ENCODE peak calls at places on chromosomes 1 and 21, in five cellular contexts. One of them, this sample, is unnamed.

GRCh38 chr1:2786329-2787162 is 14.9 kb downstream of the TTC34 start:
- DNase-seq in IMR-90: no peak
- DNase-seq in uterus: peak; percentile 16
- DNase-seq in heart left ventricle: no peak
- DNase-seq in body of pancreas: peak; percentile 62
- DNase-seq in this sample: peak; percentile 90

GRCh38 chr1:50232271-50232670 is 123.6 kb downstream of the ELAVL4 start:
- DNase-seq in IMR-90: no peak
- DNase-seq in uterus: no peak
- DNase-seq in heart left ventricle: no peak
- DNase-seq in body of pancreas: no peak
- DNase-seq in this sample: no peak

GRCh38 chr21:45286671-45287437 is 841 bp downstream of the POFUT2 start:
- DNase-seq in IMR-90: peak; percentile 15
- DNase-seq in uterus: no peak
- DNase-seq in heart left ventricle: peak; percentile 19
- DNase-seq in body of pancreas: no peak
- DNase-seq in this sample: peak; percentile 82

GRCh38 chr1:33234131-33234530 is 22.2 kb upstream of the ZNF362 start:
- DNase-seq in IMR-90: no peak
- DNase-seq in uterus: no peak
- DNase-seq in heart left ventricle: no peak
- DNase-seq in body of pancreas: no peak
- DNase-seq in this sample: no peak

GRCh38 chr1:173477286-173478098 is at the start of gene PRDX6:
- DNase-seq in IMR-90: peak; percentile 79
- DNase-seq in uterus: peak; percentile 87
- DNase-seq in heart left ventricle: peak; percentile 90
- DNase-seq in body of pancreas: peak; percentile 69
- DNase-seq in this sample: peak; percentile 98

GRCh38 chr21:37060296-37060695 is 12.6 kb downstream of the PIGP start:
- DNase-seq in IMR-90: peak; percentile 98
- DNase-seq in uterus: no peak
- DNase-seq in heart left ventricle: no peak
- DNase-seq in body of pancreas: peak; percentile 31
- DNase-seq in this sample: no peak

GRCh38 chr1:1181129-1181937 is 7.7 kb downstream of the TTLL10 start:
- DNase-seq in IMR-90: no peak
- DNase-seq in uterus: no peak
- DNase-seq in heart left ventricle: peak; percentile 9
- DNase-seq in body of pancreas: peak; percentile 3
- DNase-seq in this sample: no peak

GRCh38 chr1:54121482-54122130 is 31.2 kb downstream of the CDCP2 start:
- DNase-seq in IMR-90: peak; percentile 82
- DNase-seq in uterus: peak; percentile 89
- DNase-seq in heart left ventricle: peak; percentile 77
- DNase-seq in body of pancreas: peak; percentile 87
- DNase-seq in this sample: peak; percentile 89

GRCh38 chr21:16708431-16708830 is 804.4 kb upstream of the CXADR start:
- DNase-seq in IMR-90: peak; percentile 29
- DNase-seq in uterus: no peak
- DNase-seq in heart left ventricle: no peak
- DNase-seq in body of pancreas: no peak
- DNase-seq in this sample: no peak

GRCh38 chr1:174074757-174075156 is 52.6 kb upstream of the RC3H1 start:
- DNase-seq in IMR-90: peak; percentile 55
- DNase-seq in uterus: no peak
- DNase-seq in heart left ventricle: no peak
- DNase-seq in body of pancreas: no peak
- DNase-seq in this sample: no peak

GRCh38 chr1:14608308-14608707 is 9.8 kb downstream of the KAZN start:
- DNase-seq in IMR-90: no peak
- DNase-seq in uterus: no peak
- DNase-seq in heart left ventricle: no peak
- DNase-seq in body of pancreas: no peak
- DNase-seq in this sample: no peak

GRCh38 chr21:34365794-34366193 is 2.0 kb downstream of the KCNE2 start:
- DNase-seq in IMR-90: no peak
- DNase-seq in uterus: no peak
- DNase-seq in heart left ventricle: no peak
- DNase-seq in body of pancreas: no peak
- DNase-seq in this sample: no peak

GRCh38 chr1:146016891-146017290 is 4.6 kb downstream of the HJV start:
- DNase-seq in IMR-90: no peak
- DNase-seq in uterus: no peak
- DNase-seq in heart left ventricle: no peak
- DNase-seq in body of pancreas: no peak
- DNase-seq in this sample: no peak

GRCh38 chr1:232820431-232820830 is 15.2 kb downstream of the MAP10 start:
- DNase-seq in IMR-90: no peak
- DNase-seq in uterus: no peak
- DNase-seq in heart left ventricle: no peak
- DNase-seq in body of pancreas: no peak
- DNase-seq in this sample: no peak

GRCh38 chr1:150973826-150974579 is 632 bp downstream of the CERS2 start:
- DNase-seq in IMR-90: no peak
- DNase-seq in uterus: peak; percentile 45
- DNase-seq in heart left ventricle: peak; percentile 32
- DNase-seq in body of pancreas: peak; percentile 48
- DNase-seq in this sample: peak; percentile 90

GRCh38 chr1:121587777-121588176 is 403.0 kb downstream of the SRGAP2C start:
- DNase-seq in IMR-90: no peak
- DNase-seq in uterus: no peak
- DNase-seq in heart left ventricle: no peak
- DNase-seq in body of pancreas: no peak
- DNase-seq in this sample: no peak

GRCh38 chr1:175508320-175509110 is 234.9 kb downstream of the TNR start:
- DNase-seq in IMR-90: no peak
- DNase-seq in uterus: no peak
- DNase-seq in heart left ventricle: no peak
- DNase-seq in body of pancreas: no peak
- DNase-seq in this sample: no peak

GRCh38 chr1:230713915-230714764 is at the start of gene AGT:
- DNase-seq in IMR-90: peak; percentile 92
- DNase-seq in uterus: peak; percentile 64
- DNase-seq in heart left ventricle: peak; percentile 84
- DNase-seq in body of pancreas: peak; percentile 87
- DNase-seq in this sample: no peak

GRCh38 chr1:39076127-39076798 is 50.1 kb downstream of the NDUFS5 start:
- DNase-seq in IMR-90: peak; percentile 65
- DNase-seq in uterus: peak; percentile 89
- DNase-seq in heart left ventricle: peak; percentile 63
- DNase-seq in body of pancreas: peak; percentile 88
- DNase-seq in this sample: peak; percentile 76

GRCh38 chr1:244112646-244113045 is 61.6 kb downstream of the ZBTB18 start:
- DNase-seq in IMR-90: peak; percentile 57
- DNase-seq in uterus: no peak
- DNase-seq in heart left ventricle: no peak
- DNase-seq in body of pancreas: no peak
- DNase-seq in this sample: no peak

GRCh38 chr1:52706941-52707926 is 9.1 kb upstream of the COA7 start:
- DNase-seq in IMR-90: no peak
- DNase-seq in uterus: no peak
- DNase-seq in heart left ventricle: no peak
- DNase-seq in body of pancreas: no peak
- DNase-seq in this sample: no peak

GRCh38 chr1:156623946-156624813 is 5.0 kb downstream of the HAPLN2 start:
- DNase-seq in IMR-90: peak; percentile 24
- DNase-seq in uterus: peak; percentile 52
- DNase-seq in heart left ventricle: peak; percentile 49
- DNase-seq in body of pancreas: peak; percentile 53
- DNase-seq in this sample: peak; percentile 81

DNA sequence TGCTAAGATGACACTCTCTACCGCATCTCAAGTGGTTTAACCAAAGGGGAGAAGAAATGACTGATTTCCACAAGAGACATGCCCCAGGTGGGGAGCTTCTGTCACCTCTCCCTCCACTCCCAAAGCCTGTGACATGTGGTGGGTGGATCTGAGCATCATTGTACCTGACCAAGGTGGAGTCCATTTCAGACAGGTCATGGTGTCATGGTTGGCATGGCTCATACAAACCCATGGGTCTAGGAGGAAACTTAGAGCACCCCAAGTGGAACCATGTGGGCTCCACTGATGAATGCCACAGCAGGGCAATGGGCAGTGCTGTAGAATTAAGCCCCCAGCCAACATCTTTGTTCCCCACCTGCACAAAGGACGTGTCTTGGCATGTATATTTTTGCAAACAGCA is 131.5 kb upstream of the EDN2 start:
- DNase-seq in IMR-90: no peak
- DNase-seq in uterus: no peak
- DNase-seq in heart left ventricle: no peak
- DNase-seq in body of pancreas: no peak
- DNase-seq in this sample: no peak
- H3K27ac ChIP-seq in IMR-90: no peak overlapping the region
- H3K27ac ChIP-seq in uterus: no peak overlapping the region
- H3K27ac ChIP-seq in heart left ventricle: no peak overlapping the region
- H3K27ac ChIP-seq in body of pancreas: no peak overlapping the region
- H3K27ac ChIP-seq in this sample: no peak overlapping the region

GRCh38 chr1:23980006-23980724 is at the start of gene SRSF10:
- DNase-seq in IMR-90: peak; percentile 99
- DNase-seq in uterus: peak; percentile 98
- DNase-seq in heart left ventricle: peak; percentile 99
- DNase-seq in body of pancreas: peak; percentile 98
- DNase-seq in this sample: peak; percentile 99
- TF ChIP-seq POLR2A in IMR-90: peak; percentile 98
- TF ChIP-seq POLR2A in uterus: peak; percentile 97
- TF ChIP-seq POLR2A in heart left ventricle: peak; percentile 97
- TF ChIP-seq POLR2A in body of pancreas: peak; percentile 96
- TF ChIP-seq POLR2A in this sample: peak; percentile 98

GRCh38 chr1:245867724-245868123 is 639.4 kb downstream of the SMYD3 start:
- DNase-seq in IMR-90: no peak
- DNase-seq in uterus: no peak
- DNase-seq in heart left ventricle: no peak
- DNase-seq in body of pancreas: no peak
- DNase-seq in this sample: no peak

GRCh38 chr1:245864872-245865271 is 642.2 kb downstream of the SMYD3 start:
- DNase-seq in IMR-90: no peak
- DNase-seq in uterus: no peak
- DNase-seq in heart left ventricle: no peak
- DNase-seq in body of pancreas: no peak
- DNase-seq in this sample: no peak

GRCh38 chr1:245862812-245863540 is 644.1 kb downstream of the SMYD3 start:
- DNase-seq in IMR-90: no peak
- DNase-seq in uterus: no peak
- DNase-seq in heart left ventricle: no peak
- DNase-seq in body of pancreas: no peak
- DNase-seq in this sample: no peak

GRCh38 chr1:245860681-245861552 is 646.2 kb downstream of the SMYD3 start:
- DNase-seq in IMR-90: peak; percentile 71
- DNase-seq in uterus: no peak
- DNase-seq in heart left ventricle: no peak
- DNase-seq in body of pancreas: no peak
- DNase-seq in this sample: no peak

GRCh38 chr1:245863566-245864184 is 643.4 kb downstream of the SMYD3 start:
- DNase-seq in IMR-90: peak; percentile 60
- DNase-seq in uterus: no peak
- DNase-seq in heart left ventricle: no peak
- DNase-seq in body of pancreas: no peak
- DNase-seq in this sample: no peak
- H3K27ac ChIP-seq in IMR-90: no peak overlapping the region
- H3K27ac ChIP-seq in uterus: no peak overlapping the region
- H3K27ac ChIP-seq in heart left ventricle: no peak overlapping the region
- H3K27ac ChIP-seq in body of pancreas: no peak overlapping the region
- H3K27ac ChIP-seq in this sample: no peak overlapping the region

GRCh38 chr21:43864313-43864805 is 664 bp upstream of the AGPAT3 start:
- DNase-seq in IMR-90: peak; percentile 16
- DNase-seq in uterus: no peak
- DNase-seq in heart left ventricle: peak; percentile 47
- DNase-seq in body of pancreas: peak; percentile 88
- DNase-seq in this sample: peak; percentile 87
- TF ChIP-seq POLR2A in IMR-90: no peak
- TF ChIP-seq POLR2A in uterus: no peak
- TF ChIP-seq POLR2A in heart left ventricle: peak; percentile 50
- TF ChIP-seq POLR2A in body of pancreas: peak; percentile 68
- TF ChIP-seq POLR2A in this sample: no peak

GRCh38 chr1:86821956-86822355 is 92.0 kb downstream of the SELENOF start:
- DNase-seq in IMR-90: no peak
- DNase-seq in uterus: no peak
- DNase-seq in heart left ventricle: no peak
- DNase-seq in body of pancreas: no peak
- DNase-seq in this sample: no peak
- H3K27ac ChIP-seq in IMR-90: no peak overlapping the region
- H3K27ac ChIP-seq in uterus: no peak overlapping the region
- H3K27ac ChIP-seq in heart left ventricle: no peak overlapping the region
- H3K27ac ChIP-seq in body of pancreas: no peak overlapping the region
- H3K27ac ChIP-seq in this sample: no peak overlapping the region

GRCh38 chr21:44012474-44013379 is 618 bp downstream of the TRAPPC10 start:
- DNase-seq in IMR-90: peak; percentile 13
- DNase-seq in uterus: peak; percentile 59
- DNase-seq in heart left ventricle: peak; percentile 64
- DNase-seq in body of pancreas: peak; percentile 56
- DNase-seq in this sample: peak; percentile 95
- TF ChIP-seq POLR2A in IMR-90: no peak
- TF ChIP-seq POLR2A in uterus: no peak
- TF ChIP-seq POLR2A in heart left ventricle: no peak
- TF ChIP-seq POLR2A in body of pancreas: no peak
- TF ChIP-seq POLR2A in this sample: no peak

GRCh38 chr1:182086620-182087019 is 25.1 kb upstream of the ZNF648 start:
- DNase-seq in IMR-90: no peak
- DNase-seq in uterus: no peak
- DNase-seq in heart left ventricle: no peak
- DNase-seq in body of pancreas: no peak
- DNase-seq in this sample: no peak

GRCh38 chr1:182087304-182087703 is 25.8 kb upstream of the ZNF648 start:
- DNase-seq in IMR-90: no peak
- DNase-seq in uterus: no peak
- DNase-seq in heart left ventricle: no peak
- DNase-seq in body of pancreas: no peak
- DNase-seq in this sample: no peak

GRCh38 chr1:182086136-182086535 is 24.6 kb upstream of the ZNF648 start:
- DNase-seq in IMR-90: no peak
- DNase-seq in uterus: no peak
- DNase-seq in heart left ventricle: no peak
- DNase-seq in body of pancreas: no peak
- DNase-seq in this sample: no peak

GRCh38 chr1:182084487-182085316 is 23.2 kb upstream of the ZNF648 start:
- DNase-seq in IMR-90: peak; percentile 50
- DNase-seq in uterus: peak; percentile 91
- DNase-seq in heart left ventricle: peak; percentile 81
- DNase-seq in body of pancreas: peak; percentile 94
- DNase-seq in this sample: peak; percentile 93

DNA sequence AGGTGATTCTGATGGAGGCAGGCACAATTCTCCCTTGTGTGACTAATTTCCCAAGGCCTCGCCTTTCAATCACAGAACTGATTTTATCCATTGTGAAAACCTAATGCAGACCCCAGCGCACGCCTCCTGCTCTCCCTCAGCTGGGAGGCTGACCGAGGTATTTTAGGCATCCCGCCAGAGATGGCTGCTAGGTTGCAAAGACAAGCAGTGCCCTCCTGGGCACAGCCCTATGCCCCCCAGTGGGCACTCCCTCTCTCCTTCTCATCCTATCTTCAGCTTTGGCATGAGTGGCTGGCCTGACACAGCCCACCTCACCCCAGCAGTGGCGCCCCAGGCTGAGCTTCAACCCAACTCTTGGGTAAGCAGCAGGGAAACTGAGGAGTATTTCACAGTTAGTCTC is 24.2 kb upstream of the ZNF648 start:
- DNase-seq in IMR-90: no peak
- DNase-seq in uterus: no peak
- DNase-seq in heart left ventricle: no peak
- DNase-seq in body of pancreas: no peak
- DNase-seq in this sample: no peak
- H3K27ac ChIP-seq in IMR-90: no peak overlapping the region
- H3K27ac ChIP-seq in uterus: peak overlapping the region; percentile 76
- H3K27ac ChIP-seq in heart left ventricle: no peak overlapping the region
- H3K27ac ChIP-seq in body of pancreas: no peak overlapping the region
- H3K27ac ChIP-seq in this sample: no peak overlapping the region

This sample was measured in spleen.